ENCODE peak calls at places on chromosomes 12 and 14, in four cellular contexts. One of them, this sample, is unnamed.

GRCh38 chr12:101186291-101186690 is 23.7 kb downstream of the SLC5A8 start:
- DNase-seq in GM13976: no peak
- DNase-seq in SJCRH30: no peak
- DNase-seq in Right ventricle myocardium inferior: no peak
- DNase-seq in this sample: no peak

GRCh38 chr14:75720828-75721227 is 59.8 kb downstream of the TTLL5 start:
- DNase-seq in SJCRH30: no peak
- DNase-seq in GM13976: no peak
- DNase-seq in Right ventricle myocardium inferior: peak
- DNase-seq in this sample: no peak

GRCh38 chr12:44246481-44247105 is 410.7 kb downstream of the TMEM117 start:
- DNase-seq in Right ventricle myocardium inferior: no peak
- DNase-seq in GM13976: no peak
- DNase-seq in SJCRH30: no peak
- DNase-seq in this sample: no peak

GRCh38 chr14:41532255-41532654 is 74.4 kb upstream of the LRFN5 start:
- DNase-seq in SJCRH30: no peak
- DNase-seq in Right ventricle myocardium inferior: no peak
- DNase-seq in GM13976: no peak
- DNase-seq in this sample: no peak

GRCh38 chr12:75876843-75877587 is 154.6 kb downstream of the PHLDA1 start:
- DNase-seq in SJCRH30: no peak
- DNase-seq in Right ventricle myocardium inferior: no peak
- DNase-seq in GM13976: no peak
- DNase-seq in this sample: no peak

GRCh38 chr12:49537709-49538601 is 875 bp upstream of the KCNH3 start:
- DNase-seq in Right ventricle myocardium inferior: peak
- DNase-seq in GM13976: peak
- DNase-seq in SJCRH30: peak
- DNase-seq in this sample: no peak

GRCh38 chr14:49164074-49164473 is 422.1 kb downstream of the RPS29 start:
- DNase-seq in Right ventricle myocardium inferior: no peak
- DNase-seq in GM13976: no peak
- DNase-seq in SJCRH30: no peak
- DNase-seq in this sample: no peak

GRCh38 chr12:49505672-49506071 is 33.2 kb upstream of the KCNH3 start:
- DNase-seq in SJCRH30: no peak
- DNase-seq in GM13976: no peak
- DNase-seq in Right ventricle myocardium inferior: no peak
- DNase-seq in this sample: no peak

GRCh38 chr12:132014915-132015280 is 65.2 kb downstream of the EP400 start:
- DNase-seq in SJCRH30: no peak
- DNase-seq in Right ventricle myocardium inferior: no peak
- DNase-seq in GM13976: no peak
- DNase-seq in this sample: no peak

This sample was measured in GM06990.